ENCODE peak calls at places on chromosome 2, in four cellular contexts. Q, P, V and K are unnamed samples.

GRCh38 chr2:138744709-138745108 is 35.5 kb downstream of the NXPH2 start:
- DNase-seq in Q (no peak), P (no peak), V (no peak), K (no peak)

GRCh38 chr2:164842624-164842966 is 972 bp upstream of the COBLL1 start:
- DNase-seq in Q (no peak), P (no peak), V (no peak), K (no peak)

GRCh38 chr2:95525294-95526035 is 40.9 kb upstream of the TRIM43B start:
- DNase-seq in Q (no peak), P (no peak), V (no peak), K (no peak)

GRCh38 chr2:28442328-28442727 is 49.7 kb downstream of the FOSL2 start:
- DNase-seq in Q (no peak), P (no peak), V (no peak), K (no peak)

GRCh38 chr2:146388757-146389156 is 1456.1 kb upstream of the ACVR2A start:
- DNase-seq in Q (no peak), P (no peak), V (no peak), K (no peak)

GRCh38 chr2:86223098-86223681 is 23.9 kb downstream of the MRPL35 start:
- DNase-seq in Q (peak), P (peak), V (no peak), K (no peak)

GRCh38 chr2:21453728-21454127 is 330.0 kb downstream of the TDRD15 start:
- DNase-seq in Q (no peak), P (peak), V (no peak), K (no peak)

GRCh38 chr2:7022486-7022885 is 105.3 kb downstream of the RNF144A start:
- DNase-seq in Q (no peak), P (no peak), V (no peak), K (no peak)

GRCh38 chr2:14081526-14081925 is 551.0 kb upstream of the LRATD1 start:
- DNase-seq in Q (peak), P (no peak), V (no peak), K (no peak)

GRCh38 chr2:167253025-167253424 is 364.7 kb downstream of the XIRP2 start:
- DNase-seq in Q (no peak), P (peak), V (no peak), K (no peak)

GRCh38 chr2:140526575-140526974 is 1604.2 kb downstream of the LRP1B start:
- DNase-seq in Q (peak), P (no peak), V (no peak), K (no peak)

GRCh38 chr2:74746480-74746879 is 87.4 kb upstream of the HK2 start:
- DNase-seq in Q (no peak), P (no peak), V (no peak), K (no peak)

GRCh38 chr2:196967775-196968174 is 41.3 kb upstream of the PGAP1 start:
- DNase-seq in Q (no peak), P (no peak), V (no peak), K (no peak)

GRCh38 chr2:192023006-192023405 is 171.7 kb downstream of the TMEFF2 start:
- DNase-seq in Q (no peak), P (no peak), V (no peak), K (no peak)

GRCh38 chr2:204542967-204543608 is 2.2 kb upstream of the PARD3B start:
- DNase-seq in Q (no peak), P (no peak), V (no peak), K (no peak)

GRCh38 chr2:15620340-15620739 is 28.7 kb downstream of the DDX1 start:
- DNase-seq in Q (no peak), P (no peak), V (no peak), K (no peak)

GRCh38 chr2:46032996-46033395 is 264.2 kb upstream of the EPAS1 start:
- DNase-seq in Q (no peak), P (no peak), V (no peak), K (no peak)

GRCh38 chr2:4828682-4829374 is 863.4 kb upstream of the SOX11 start:
- DNase-seq in Q (no peak), P (no peak), V (no peak), K (no peak)

GRCh38 chr2:214529021-214529420 is 118.2 kb downstream of the VWC2L start:
- DNase-seq in Q (no peak), P (no peak), V (no peak), K (no peak)
- H3K56ac ChIP-seq in Q (no peak), P (no peak), V (no peak), K (no peak)

DNA sequence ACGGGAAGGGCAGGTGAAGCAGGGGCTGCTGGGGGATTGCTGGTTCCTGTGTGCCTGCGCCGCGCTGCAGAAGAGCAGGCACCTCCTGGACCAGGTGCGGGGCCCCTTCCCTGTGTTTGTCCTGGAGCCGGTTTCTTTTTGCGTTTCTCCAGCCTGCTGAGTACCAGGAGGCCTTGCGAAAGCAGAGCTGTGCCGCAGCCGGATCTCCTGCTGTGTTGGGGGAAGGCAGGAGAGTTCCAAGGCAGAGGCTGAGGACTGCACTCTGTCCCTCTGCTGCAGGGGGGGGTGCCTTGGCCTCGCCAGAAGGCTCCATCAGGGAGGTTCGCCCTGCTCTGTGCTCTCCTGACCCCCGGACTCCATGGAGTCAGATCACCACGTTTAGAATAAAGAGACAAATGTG is 2.8 kb downstream of the CAPN10 start:
- DNase-seq in Q (no peak), P (no peak), V (no peak), K (no peak)
- H3K9ac ChIP-seq in Q (no peak), P (no peak), V (no peak), K (no peak)

DNA sequence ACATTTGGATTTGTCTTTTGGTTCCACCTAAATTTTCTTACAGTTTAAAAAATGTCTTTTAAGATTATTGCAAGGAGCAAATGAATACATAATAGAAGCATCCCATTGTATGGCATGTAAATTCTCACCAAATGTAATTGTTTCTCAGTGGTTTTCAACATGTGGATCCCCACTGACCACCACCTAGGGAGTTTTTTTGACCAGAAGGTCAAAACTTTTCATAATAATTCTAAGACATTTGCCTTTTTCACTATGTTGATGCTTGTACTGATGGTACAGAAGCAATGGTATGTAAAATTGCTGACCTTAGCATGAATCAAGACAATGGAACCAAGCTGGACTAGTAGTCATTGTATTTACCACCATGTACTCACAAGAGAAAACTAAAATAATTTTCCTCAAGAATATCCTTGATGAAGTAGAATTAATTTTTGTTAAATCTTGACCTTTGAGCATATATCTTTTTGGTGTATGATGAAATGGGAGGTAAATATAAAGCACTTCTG is 36.9 kb downstream of the RAB10 start:
- DNase-seq in Q (no peak), P (no peak), V (no peak), K (no peak)
- H3K4ac ChIP-seq in Q (no peak), P (no peak), V (no peak), K (no peak)

GRCh38 chr2:43207553-43208300 is 18.7 kb downstream of the ZFP36L2 start:
- DNase-seq in Q (no peak), P (no peak), V (no peak), K (peak)
- H3K56ac ChIP-seq in Q (no peak), P (no peak), V (no peak), K (no peak)

GRCh38 chr2:144513388-144514100 is 6.4 kb downstream of the ZEB2 start:
- DNase-seq in Q (peak), P (peak), V (no peak), K (no peak)
- H3K9ac ChIP-seq in Q (no peak), P (peak), V (no peak), K (no peak)

GRCh38 chr2:156459720-156460119 is 23.5 kb downstream of the GPD2 start:
- DNase-seq in Q (no peak), P (no peak), V (no peak), K (no peak)
- H3K4ac ChIP-seq in Q (no peak), P (no peak), V (no peak), K (no peak)

GRCh38 chr2:228135300-228135699 is 46.2 kb downstream of the SPHKAP start:
- DNase-seq in Q (no peak), P (no peak), V (no peak), K (no peak)
- H3K56ac ChIP-seq in Q (no peak), P (no peak), V (no peak), K (no peak)